ENCODE peak calls at places on chromosomes 16 and 17, in four cellular contexts. F is T-cell; Y is stimulated activated naive CD8-positive, alpha-beta T cell treated with anti-CD3 and anti-CD28 coated beads, Interleukin-15, Interleukin-2, amounts not matched to agents 100 U/mL and 50 U/mL, for 24 hours; D is brain microvascular endothelial cell. R is an unnamed sample.
A peak's percentile ranks its signal among the peaks of the same experiment; 100 is the strongest.

GRCh38 chr16:84059946-84060901 is 17.6 kb upstream of the SLC38A8 start:
- DNase-seq in D (no peak), Y (no peak), F (no peak), R (no peak)

GRCh38 chr17:1808649-1809048 is 21.1 kb downstream of the SMYD4 start:
- DNase-seq in F (no peak), Y (no peak), D (no peak), R (no peak)

GRCh38 chr16:1947369-1947670 is 4.3 kb upstream of the MSRB1 start:
- DNase-seq in Y (no peak), F (no peak), D (no peak), R (no peak)

GRCh38 chr17:82047379-82047778 is 4.2 kb downstream of the RFNG start:
- DNase-seq in D (no peak), F (no peak), Y (no peak), R (no peak)

GRCh38 chr17:31414590-31414918 is 23.1 kb downstream of the RAB11FIP4 start:
- DNase-seq in Y (no peak), D (no peak), F (no peak), R (no peak)

GRCh38 chr17:50573866-50574571 is 13.5 kb downstream of the CACNA1G start:
- DNase-seq in F (no peak), D (no peak), Y (no peak), R (no peak)

GRCh38 chr17:33534063-33534462 is 241.0 kb upstream of the ASIC2 start:
- DNase-seq in Y (no peak), F (no peak), D (no peak), R (no peak)

GRCh38 chr17:76996741-76997694 is 128.8 kb downstream of the MGAT5B start:
- DNase-seq in F (no peak), D (no peak), Y (no peak), R (no peak)

GRCh38 chr16:56679813-56680212 is 2.5 kb upstream of the MT1X start:
- DNase-seq in D (no peak), Y (no peak), F (no peak), R (no peak)

GRCh38 chr17:49387374-49388289 is 25.6 kb upstream of the ZNF652 start:
- DNase-seq in D (no peak), F (no peak), Y (no peak), R (no peak)

GRCh38 chr17:73284339-73284738 is 22.7 kb upstream of the CPSF4L start:
- DNase-seq in D (no peak), F (no peak), Y (no peak), R (no peak)

GRCh38 chr17:27558341-27558740 is 72.6 kb upstream of the LGALS9 start:
- DNase-seq in D (no peak), Y (no peak), F (no peak), R (no peak)

GRCh38 chr16:71214771-71215381 is 15.6 kb downstream of the HYDIN start:
- DNase-seq in Y (no peak), D (no peak), F (no peak), R (peak; percentile 18)

GRCh38 chr17:39543176-39543575 is 64.5 kb downstream of the NEUROD2 start:
- DNase-seq in Y (no peak), F (no peak), D (no peak), R (peak; percentile 12)

GRCh38 chr16:8928467-8928957 is 35.2 kb downstream of the USP7 start:
- DNase-seq in F (no peak), Y (peak; percentile 65), D (no peak), R (no peak)

GRCh38 chr17:17685775-17686291 is 4.6 kb downstream of the RAI1 start:
- DNase-seq in Y (no peak), D (peak; percentile 79), F (no peak), R (no peak)

GRCh38 chr16:3807425-3808123 is 72.9 kb downstream of the CREBBP start:
- DNase-seq in F (no peak), D (no peak), Y (no peak), R (no peak)

GRCh38 chr16:31215287-31216115 is 1.4 kb downstream of the PYDC1 start:
- DNase-seq in F (no peak), D (peak; percentile 16), Y (no peak), R (peak; percentile 76)

GRCh38 chr16:25264599-25264998 is 7.0 kb upstream of the ZKSCAN2 start:
- DNase-seq in Y (peak; percentile 15), D (peak; percentile 14), F (no peak), R (no peak)

GRCh38 chr16:59296002-59296401 is 561.9 kb upstream of the GOT2 start:
- DNase-seq in F (no peak), D (no peak), Y (no peak), R (no peak)

GRCh38 chr16:81094771-81095251 is 1.4 kb downstream of the GCSH start:
- DNase-seq in Y (no peak), F (no peak), D (no peak), R (no peak)

GRCh38 chr17:47996201-47996600 is 25.3 kb downstream of the CDK5RAP3 start:
- DNase-seq in F (no peak), D (no peak), Y (no peak), R (no peak)

GRCh38 chr17:8124350-8125195 is 667 bp upstream of the HES7 start:
- DNase-seq in F (no peak), Y (peak; percentile 39), D (no peak), R (no peak)

GRCh38 chr17:80919331-80920284 is 72.0 kb upstream of the CHMP6 start:
- DNase-seq in F (no peak), Y (no peak), D (peak; percentile 48), R (no peak)

GRCh38 chr17:77379837-77380236 is 239.1 kb downstream of the SEC14L1 start:
- DNase-seq in D (no peak), F (no peak), Y (no peak), R (no peak)

GRCh38 chr17:49728425-49728824 is 20.7 kb upstream of the SLC35B1 start:
- DNase-seq in F (no peak), Y (no peak), D (no peak), R (no peak)

R was measured in Caco-2.